ENCODE peak calls at places on chromosome 21, in five cellular contexts. One of them, this sample, is unnamed.

GRCh38 chr21:17250651-17251294 is 262.1 kb upstream of the CXADR start:
- DNase-seq in astrocyte: peak; percentile 3
- DNase-seq in heart right ventricle: no peak
- DNase-seq in effector memory CD4-positive, alpha-beta T cell: no peak
- DNase-seq in cardiac muscle cell: no peak
- DNase-seq in this sample: no peak

GRCh38 chr21:44399955-44400790 is 46.8 kb downstream of the TRPM2 start:
- DNase-seq in astrocyte: no peak
- DNase-seq in heart right ventricle: no peak
- DNase-seq in effector memory CD4-positive, alpha-beta T cell: no peak
- DNase-seq in cardiac muscle cell: no peak
- DNase-seq in this sample: no peak

GRCh38 chr21:24895885-24896734 is 711.2 kb downstream of the MRPL39 start:
- DNase-seq in astrocyte: peak; percentile 37
- DNase-seq in heart right ventricle: no peak
- DNase-seq in effector memory CD4-positive, alpha-beta T cell: no peak
- DNase-seq in cardiac muscle cell: peak; percentile 2
- DNase-seq in this sample: peak; percentile 5

GRCh38 chr21:31444061-31444460 is 100.0 kb upstream of the TIAM1 start:
- DNase-seq in astrocyte: no peak
- DNase-seq in heart right ventricle: no peak
- DNase-seq in effector memory CD4-positive, alpha-beta T cell: no peak
- DNase-seq in cardiac muscle cell: peak; percentile 60
- DNase-seq in this sample: peak; percentile 83

GRCh38 chr21:29053011-29053553 is 20.4 kb downstream of the CCT8 start:
- DNase-seq in astrocyte: no peak
- DNase-seq in heart right ventricle: no peak
- DNase-seq in effector memory CD4-positive, alpha-beta T cell: no peak
- DNase-seq in cardiac muscle cell: no peak
- DNase-seq in this sample: no peak

GRCh38 chr21:30194701-30195299 is 21.1 kb downstream of the CLDN8 start:
- DNase-seq in astrocyte: no peak
- DNase-seq in heart right ventricle: no peak
- DNase-seq in effector memory CD4-positive, alpha-beta T cell: no peak
- DNase-seq in cardiac muscle cell: peak; percentile 62
- DNase-seq in this sample: peak; percentile 50

GRCh38 chr21:29164330-29164942 is 34.0 kb downstream of the MAP3K7CL start:
- DNase-seq in astrocyte: peak; percentile 71
- DNase-seq in heart right ventricle: no peak
- DNase-seq in effector memory CD4-positive, alpha-beta T cell: no peak
- DNase-seq in cardiac muscle cell: peak; percentile 90
- DNase-seq in this sample: peak; percentile 88

GRCh38 chr21:44461438-44462089 is 6.3 kb downstream of the LRRC3 start:
- DNase-seq in astrocyte: no peak
- DNase-seq in heart right ventricle: no peak
- DNase-seq in effector memory CD4-positive, alpha-beta T cell: no peak
- DNase-seq in cardiac muscle cell: no peak
- DNase-seq in this sample: no peak

GRCh38 chr21:39669976-39670671 is 57.4 kb downstream of the B3GALT5 start:
- DNase-seq in astrocyte: no peak
- DNase-seq in heart right ventricle: no peak
- DNase-seq in effector memory CD4-positive, alpha-beta T cell: no peak
- DNase-seq in cardiac muscle cell: no peak
- DNase-seq in this sample: no peak

GRCh38 chr21:18840239-18840638 is 436.7 kb upstream of the TMPRSS15 start:
- DNase-seq in astrocyte: no peak
- DNase-seq in heart right ventricle: no peak
- DNase-seq in effector memory CD4-positive, alpha-beta T cell: no peak
- DNase-seq in cardiac muscle cell: no peak
- DNase-seq in this sample: no peak

GRCh38 chr21:32360401-32360981 is 32.3 kb downstream of the URB1 start:
- DNase-seq in astrocyte: no peak
- DNase-seq in heart right ventricle: no peak
- DNase-seq in effector memory CD4-positive, alpha-beta T cell: no peak
- DNase-seq in cardiac muscle cell: no peak
- DNase-seq in this sample: no peak

GRCh38 chr21:44298301-44298700 is 1.6 kb upstream of the PFKL start:
- DNase-seq in astrocyte: no peak
- DNase-seq in heart right ventricle: no peak
- DNase-seq in effector memory CD4-positive, alpha-beta T cell: no peak
- DNase-seq in cardiac muscle cell: no peak
- DNase-seq in this sample: peak; percentile 32

GRCh38 chr21:38753114-38754100 is 52.3 kb upstream of the ETS2 start:
- DNase-seq in astrocyte: no peak
- DNase-seq in heart right ventricle: no peak
- DNase-seq in effector memory CD4-positive, alpha-beta T cell: no peak
- DNase-seq in cardiac muscle cell: no peak
- DNase-seq in this sample: no peak

GRCh38 chr21:35265170-35265877 is 216.2 kb upstream of the RUNX1 start:
- DNase-seq in astrocyte: peak; percentile 66
- DNase-seq in heart right ventricle: no peak
- DNase-seq in effector memory CD4-positive, alpha-beta T cell: no peak
- DNase-seq in cardiac muscle cell: no peak
- DNase-seq in this sample: peak; percentile 78

GRCh38 chr21:37974081-37974480 is 57.8 kb upstream of the KCNJ6 start:
- DNase-seq in astrocyte: peak; percentile 67
- DNase-seq in heart right ventricle: no peak
- DNase-seq in effector memory CD4-positive, alpha-beta T cell: no peak
- DNase-seq in cardiac muscle cell: no peak
- DNase-seq in this sample: peak; percentile 47

GRCh38 chr21:39710866-39711265 is 34.1 kb upstream of the IGSF5 start:
- DNase-seq in astrocyte: no peak
- DNase-seq in heart right ventricle: no peak
- DNase-seq in effector memory CD4-positive, alpha-beta T cell: no peak
- DNase-seq in cardiac muscle cell: no peak
- DNase-seq in this sample: no peak

GRCh38 chr21:38567577-38568360 is 69.5 kb upstream of the ERG start:
- DNase-seq in astrocyte: peak; percentile 66
- DNase-seq in heart right ventricle: no peak
- DNase-seq in effector memory CD4-positive, alpha-beta T cell: no peak
- DNase-seq in cardiac muscle cell: peak; percentile 40
- DNase-seq in this sample: peak; percentile 91

GRCh38 chr21:32337206-32337605 is 38.6 kb downstream of the MRAP start:
- DNase-seq in astrocyte: no peak
- DNase-seq in heart right ventricle: no peak
- DNase-seq in effector memory CD4-positive, alpha-beta T cell: no peak
- DNase-seq in cardiac muscle cell: no peak
- DNase-seq in this sample: no peak

GRCh38 chr21:24118738-24119470 is 1488.4 kb downstream of the MRPL39 start:
- DNase-seq in astrocyte: peak; percentile 52
- DNase-seq in heart right ventricle: no peak
- DNase-seq in effector memory CD4-positive, alpha-beta T cell: no peak
- DNase-seq in cardiac muscle cell: no peak
- DNase-seq in this sample: no peak

GRCh38 chr21:31347435-31348032 is 3.5 kb upstream of the TIAM1 start:
- DNase-seq in astrocyte: no peak
- DNase-seq in heart right ventricle: no peak
- DNase-seq in effector memory CD4-positive, alpha-beta T cell: no peak
- DNase-seq in cardiac muscle cell: peak; percentile 68
- DNase-seq in this sample: peak; percentile 47

GRCh38 chr21:39073717-39074116 is 109.5 kb downstream of the PSMG1 start:
- DNase-seq in astrocyte: no peak
- DNase-seq in heart right ventricle: no peak
- DNase-seq in effector memory CD4-positive, alpha-beta T cell: no peak
- DNase-seq in cardiac muscle cell: no peak
- DNase-seq in this sample: peak; percentile 23

GRCh38 chr21:44820851-44821250 is 3.0 kb upstream of the SUMO3 start:
- DNase-seq in astrocyte: no peak
- DNase-seq in heart right ventricle: no peak
- DNase-seq in effector memory CD4-positive, alpha-beta T cell: no peak
- DNase-seq in cardiac muscle cell: no peak
- DNase-seq in this sample: peak; percentile 75

GRCh38 chr21:32278068-32278467 is 781 bp downstream of the MIS18A start:
- DNase-seq in astrocyte: no peak
- DNase-seq in heart right ventricle: no peak
- DNase-seq in effector memory CD4-positive, alpha-beta T cell: no peak
- DNase-seq in cardiac muscle cell: no peak
- DNase-seq in this sample: peak; percentile 51

GRCh38 chr21:44838038-44838895 is 20.4 kb upstream of the SUMO3 start:
- DNase-seq in astrocyte: no peak
- DNase-seq in heart right ventricle: no peak
- DNase-seq in effector memory CD4-positive, alpha-beta T cell: no peak
- DNase-seq in cardiac muscle cell: no peak
- DNase-seq in this sample: no peak

GRCh38 chr21:43712268-43712942 is 6.5 kb upstream of the PDXK start:
- DNase-seq in astrocyte: peak; percentile 74
- DNase-seq in heart right ventricle: no peak
- DNase-seq in effector memory CD4-positive, alpha-beta T cell: no peak
- DNase-seq in cardiac muscle cell: no peak
- DNase-seq in this sample: peak; percentile 78

GRCh38 chr21:28252923-28253322 is 739.8 kb downstream of the LTN1 start:
- DNase-seq in astrocyte: no peak
- DNase-seq in heart right ventricle: no peak
- DNase-seq in effector memory CD4-positive, alpha-beta T cell: no peak
- DNase-seq in cardiac muscle cell: no peak
- DNase-seq in this sample: peak; percentile 68

GRCh38 chr21:14741237-14741636 is 195.1 kb upstream of the SAMSN1 start:
- DNase-seq in astrocyte: no peak
- DNase-seq in heart right ventricle: no peak
- DNase-seq in effector memory CD4-positive, alpha-beta T cell: no peak
- DNase-seq in cardiac muscle cell: no peak
- DNase-seq in this sample: no peak

GRCh38 chr21:18318156-18318555 is 73.5 kb downstream of the CHODL start:
- DNase-seq in astrocyte: no peak
- DNase-seq in heart right ventricle: no peak
- DNase-seq in effector memory CD4-positive, alpha-beta T cell: no peak
- DNase-seq in cardiac muscle cell: no peak
- DNase-seq in this sample: no peak

DNA sequence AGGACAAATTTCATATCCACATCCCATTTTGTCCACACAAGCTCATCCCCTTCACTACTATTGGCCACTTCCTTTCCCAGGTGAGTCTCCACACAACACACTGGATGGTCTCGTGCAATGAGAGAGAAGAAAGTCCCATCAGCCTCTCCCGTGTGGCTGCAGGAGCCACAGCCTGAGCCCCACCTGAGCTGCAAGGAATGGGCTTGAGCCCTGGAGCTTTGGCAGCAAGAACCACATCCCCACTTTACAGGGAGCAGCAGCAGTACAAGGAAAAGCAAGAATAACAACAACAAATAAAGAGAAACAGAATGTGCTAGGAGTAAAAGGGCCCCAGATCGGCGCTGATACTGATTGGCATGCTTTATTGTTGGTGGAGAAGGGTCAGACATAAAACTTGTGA is 117.7 kb downstream of the TPTE start:
- DNase-seq in astrocyte: no peak
- DNase-seq in heart right ventricle: no peak
- DNase-seq in effector memory CD4-positive, alpha-beta T cell: no peak
- DNase-seq in cardiac muscle cell: no peak
- DNase-seq in this sample: no peak
- H3K9me3 ChIP-seq in astrocyte: peaks cover 29% of the 10 kb centered on the region
- H3K9me3 ChIP-seq in heart right ventricle: peaks cover 38% of the 10 kb centered on the region
- H3K9me3 ChIP-seq in effector memory CD4-positive, alpha-beta T cell: peaks cover 9% of the 10 kb centered on the region
- H3K9me3 ChIP-seq in cardiac muscle cell: peaks cover 10% of the 10 kb centered on the region
- H3K9me3 ChIP-seq in this sample: peaks cover 4% of the 10 kb centered on the region

GRCh38 chr21:34009193-34009592 is 64.2 kb upstream of the MRPS6 start:
- DNase-seq in astrocyte: no peak
- DNase-seq in heart right ventricle: no peak
- DNase-seq in effector memory CD4-positive, alpha-beta T cell: no peak
- DNase-seq in cardiac muscle cell: no peak
- DNase-seq in this sample: no peak
- H3K9me3 ChIP-seq in astrocyte: peaks cover 29% of the 10 kb centered on the region
- H3K9me3 ChIP-seq in heart right ventricle: peaks cover 26% of the 10 kb centered on the region
- H3K9me3 ChIP-seq in effector memory CD4-positive, alpha-beta T cell: peaks cover 11% of the 10 kb centered on the region
- H3K9me3 ChIP-seq in cardiac muscle cell: no peaks in the 10 kb centered on the region
- H3K9me3 ChIP-seq in this sample: no peaks in the 10 kb centered on the region

GRCh38 chr21:26977741-26978140 is 10.9 kb upstream of the ADAMTS5 start:
- DNase-seq in astrocyte: peak; percentile 22
- DNase-seq in heart right ventricle: no peak
- DNase-seq in effector memory CD4-positive, alpha-beta T cell: no peak
- DNase-seq in cardiac muscle cell: no peak
- DNase-seq in this sample: peak; percentile 30

GRCh38 chr21:26969971-26970725 is 3.3 kb upstream of the ADAMTS5 start:
- DNase-seq in astrocyte: no peak
- DNase-seq in heart right ventricle: no peak
- DNase-seq in effector memory CD4-positive, alpha-beta T cell: no peak
- DNase-seq in cardiac muscle cell: no peak
- DNase-seq in this sample: peak; percentile 51

GRCh38 chr21:26966360-26966977 is 419 bp downstream of the ADAMTS5 start:
- DNase-seq in astrocyte: peak; percentile 10
- DNase-seq in heart right ventricle: no peak
- DNase-seq in effector memory CD4-positive, alpha-beta T cell: no peak
- DNase-seq in cardiac muscle cell: peak; percentile 38
- DNase-seq in this sample: peak; percentile 73

GRCh38 chr21:26966978-26967913 is at the start of gene ADAMTS5:
- DNase-seq in astrocyte: peak; percentile 43
- DNase-seq in heart right ventricle: peak; percentile 55
- DNase-seq in effector memory CD4-positive, alpha-beta T cell: no peak
- DNase-seq in cardiac muscle cell: peak; percentile 67
- DNase-seq in this sample: peak; percentile 92

DNA sequence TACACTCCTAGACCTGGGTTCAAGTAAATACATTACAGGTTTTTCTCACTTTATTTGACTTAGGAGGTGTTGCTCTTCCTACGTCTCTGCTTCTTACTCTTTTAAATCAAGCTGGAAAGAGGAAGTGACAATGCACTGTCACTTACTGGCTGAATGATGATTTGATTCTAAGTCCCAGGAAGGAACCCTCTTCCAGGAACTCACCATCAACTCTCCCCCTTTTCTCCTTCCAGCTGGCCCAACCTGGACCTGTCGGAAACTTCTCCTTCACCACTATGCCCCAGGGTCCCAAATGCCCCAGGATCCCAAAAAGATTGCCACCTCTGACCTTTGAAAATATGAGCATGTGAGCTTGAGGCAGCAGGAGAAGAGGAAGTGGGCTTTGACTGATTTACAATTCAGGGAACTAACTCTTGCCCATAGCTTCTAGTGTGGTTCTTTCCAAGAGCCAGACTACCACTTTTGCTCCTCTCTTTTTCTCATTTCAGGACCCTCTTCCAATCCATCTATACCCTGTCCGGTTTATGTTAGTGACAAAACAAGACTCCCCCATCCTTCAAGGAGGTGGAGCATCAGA is 5.3 kb upstream of the ADAMTS5 start:
- DNase-seq in astrocyte: no peak
- DNase-seq in heart right ventricle: no peak
- DNase-seq in effector memory CD4-positive, alpha-beta T cell: no peak
- DNase-seq in cardiac muscle cell: no peak
- DNase-seq in this sample: no peak
- H3K9me3 ChIP-seq in astrocyte: no peaks in the 10 kb centered on the region
- H3K9me3 ChIP-seq in heart right ventricle: no peaks in the 10 kb centered on the region
- H3K9me3 ChIP-seq in effector memory CD4-positive, alpha-beta T cell: no peaks in the 10 kb centered on the region
- H3K9me3 ChIP-seq in cardiac muscle cell: no peaks in the 10 kb centered on the region
- H3K9me3 ChIP-seq in this sample: no peaks in the 10 kb centered on the region

GRCh38 chr21:9756677-9757076 is 764.7 kb upstream of the TPTE start:
- DNase-seq in astrocyte: no peak
- DNase-seq in heart right ventricle: no peak
- DNase-seq in effector memory CD4-positive, alpha-beta T cell: no peak
- DNase-seq in cardiac muscle cell: no peak
- DNase-seq in this sample: no peak

GRCh38 chr21:9758141-9758540 is 763.2 kb upstream of the TPTE start:
- DNase-seq in astrocyte: no peak
- DNase-seq in heart right ventricle: no peak
- DNase-seq in effector memory CD4-positive, alpha-beta T cell: no peak
- DNase-seq in cardiac muscle cell: no peak
- DNase-seq in this sample: no peak

GRCh38 chr21:9755611-9756010 is 765.8 kb upstream of the TPTE start:
- DNase-seq in astrocyte: no peak
- DNase-seq in heart right ventricle: no peak
- DNase-seq in effector memory CD4-positive, alpha-beta T cell: no peak
- DNase-seq in cardiac muscle cell: no peak
- DNase-seq in this sample: no peak

GRCh38 chr21:9750341-9751086 is 770.9 kb upstream of the TPTE start:
- DNase-seq in astrocyte: no peak
- DNase-seq in heart right ventricle: no peak
- DNase-seq in effector memory CD4-positive, alpha-beta T cell: no peak
- DNase-seq in cardiac muscle cell: no peak
- DNase-seq in this sample: no peak

GRCh38 chr21:9753943-9754342 is 767.4 kb upstream of the TPTE start:
- DNase-seq in astrocyte: no peak
- DNase-seq in heart right ventricle: no peak
- DNase-seq in effector memory CD4-positive, alpha-beta T cell: no peak
- DNase-seq in cardiac muscle cell: no peak
- DNase-seq in this sample: no peak
- H3K9me3 ChIP-seq in astrocyte: peaks cover 43% of the 10 kb centered on the region
- H3K9me3 ChIP-seq in heart right ventricle: peaks cover 7% of the 10 kb centered on the region
- H3K9me3 ChIP-seq in effector memory CD4-positive, alpha-beta T cell: peaks cover 5% of the 10 kb centered on the region
- H3K9me3 ChIP-seq in cardiac muscle cell: peaks cover 26% of the 10 kb centered on the region
- H3K9me3 ChIP-seq in this sample: peaks cover 7% of the 10 kb centered on the region

This sample was measured in GM23248.